ENCODE peak calls at places on chromosomes 12 and 14, in six cellular contexts. One of them, this sample, is unnamed.

GRCh38 chr12:45336331-45336730 is 120.4 kb downstream of the ANO6 start:
- DNase-seq in stimulated activated CD4-positive, alpha-beta T cell treated with anti-CD3 and anti-CD28 coated beads, TNF-alpha, amount 100 ng/mL, for 1 hour: no peak
- DNase-seq in RPMI7951: peak
- DNase-seq in NCI-H2171 treated with DMSO at 0.1 percent for 48 hours: no peak
- DNase-seq in CD8-positive, alpha-beta T cell: no peak
- DNase-seq in germinal center: no peak
- DNase-seq in this sample: no peak

GRCh38 chr14:51925980-51926379 is 63.4 kb upstream of the RTRAF start:
- DNase-seq in stimulated activated CD4-positive, alpha-beta T cell treated with anti-CD3 and anti-CD28 coated beads, TNF-alpha, amount 100 ng/mL, for 1 hour: no peak
- DNase-seq in RPMI7951: no peak
- DNase-seq in NCI-H2171 treated with DMSO at 0.1 percent for 48 hours: no peak
- DNase-seq in CD8-positive, alpha-beta T cell: no peak
- DNase-seq in germinal center: no peak
- DNase-seq in this sample: no peak

GRCh38 chr12:92175961-92176360 is 30.3 kb upstream of the BTG1 start:
- DNase-seq in stimulated activated CD4-positive, alpha-beta T cell treated with anti-CD3 and anti-CD28 coated beads, TNF-alpha, amount 100 ng/mL, for 1 hour: no peak
- DNase-seq in RPMI7951: no peak
- DNase-seq in NCI-H2171 treated with DMSO at 0.1 percent for 48 hours: no peak
- DNase-seq in CD8-positive, alpha-beta T cell: no peak
- DNase-seq in germinal center: no peak
- DNase-seq in this sample: no peak

GRCh38 chr12:124682425-124683329 is 115.3 kb upstream of the NCOR2 start:
- DNase-seq in stimulated activated CD4-positive, alpha-beta T cell treated with anti-CD3 and anti-CD28 coated beads, TNF-alpha, amount 100 ng/mL, for 1 hour: no peak
- DNase-seq in RPMI7951: no peak
- DNase-seq in NCI-H2171 treated with DMSO at 0.1 percent for 48 hours: no peak
- DNase-seq in CD8-positive, alpha-beta T cell: no peak
- DNase-seq in germinal center: no peak
- DNase-seq in this sample: no peak

GRCh38 chr12:119151445-119151844 is 27.3 kb upstream of the HSPB8 start:
- DNase-seq in stimulated activated CD4-positive, alpha-beta T cell treated with anti-CD3 and anti-CD28 coated beads, TNF-alpha, amount 100 ng/mL, for 1 hour: no peak
- DNase-seq in RPMI7951: no peak
- DNase-seq in NCI-H2171 treated with DMSO at 0.1 percent for 48 hours: peak
- DNase-seq in CD8-positive, alpha-beta T cell: no peak
- DNase-seq in germinal center: no peak
- DNase-seq in this sample: no peak

GRCh38 chr12:81274619-81275018 is 196.7 kb downstream of the ACSS3 start:
- DNase-seq in stimulated activated CD4-positive, alpha-beta T cell treated with anti-CD3 and anti-CD28 coated beads, TNF-alpha, amount 100 ng/mL, for 1 hour: no peak
- DNase-seq in RPMI7951: no peak
- DNase-seq in NCI-H2171 treated with DMSO at 0.1 percent for 48 hours: no peak
- DNase-seq in CD8-positive, alpha-beta T cell: no peak
- DNase-seq in germinal center: no peak
- DNase-seq in this sample: no peak

GRCh38 chr12:102963796-102964195 is 6.3 kb downstream of the ASCL1 start:
- DNase-seq in stimulated activated CD4-positive, alpha-beta T cell treated with anti-CD3 and anti-CD28 coated beads, TNF-alpha, amount 100 ng/mL, for 1 hour: no peak
- DNase-seq in RPMI7951: no peak
- DNase-seq in NCI-H2171 treated with DMSO at 0.1 percent for 48 hours: no peak
- DNase-seq in CD8-positive, alpha-beta T cell: no peak
- DNase-seq in germinal center: no peak
- DNase-seq in this sample: no peak

GRCh38 chr12:14771651-14772137 is 31.6 kb downstream of the WBP11 start:
- DNase-seq in stimulated activated CD4-positive, alpha-beta T cell treated with anti-CD3 and anti-CD28 coated beads, TNF-alpha, amount 100 ng/mL, for 1 hour: no peak
- DNase-seq in RPMI7951: no peak
- DNase-seq in NCI-H2171 treated with DMSO at 0.1 percent for 48 hours: no peak
- DNase-seq in CD8-positive, alpha-beta T cell: peak
- DNase-seq in germinal center: no peak
- DNase-seq in this sample: no peak

GRCh38 chr12:38138225-38139221 is 178.1 kb upstream of the ALG10B start:
- DNase-seq in stimulated activated CD4-positive, alpha-beta T cell treated with anti-CD3 and anti-CD28 coated beads, TNF-alpha, amount 100 ng/mL, for 1 hour: peak
- DNase-seq in RPMI7951: peak
- DNase-seq in NCI-H2171 treated with DMSO at 0.1 percent for 48 hours: peak
- DNase-seq in CD8-positive, alpha-beta T cell: peak
- DNase-seq in germinal center: peak
- DNase-seq in this sample: peak

GRCh38 chr12:13772264-13772663 is 209.1 kb downstream of the GRIN2B start:
- DNase-seq in stimulated activated CD4-positive, alpha-beta T cell treated with anti-CD3 and anti-CD28 coated beads, TNF-alpha, amount 100 ng/mL, for 1 hour: no peak
- DNase-seq in RPMI7951: no peak
- DNase-seq in NCI-H2171 treated with DMSO at 0.1 percent for 48 hours: no peak
- DNase-seq in CD8-positive, alpha-beta T cell: no peak
- DNase-seq in germinal center: no peak
- DNase-seq in this sample: no peak

GRCh38 chr12:122368361-122369073 is 54.0 kb downstream of the CLIP1 start:
- DNase-seq in stimulated activated CD4-positive, alpha-beta T cell treated with anti-CD3 and anti-CD28 coated beads, TNF-alpha, amount 100 ng/mL, for 1 hour: no peak
- DNase-seq in RPMI7951: peak
- DNase-seq in NCI-H2171 treated with DMSO at 0.1 percent for 48 hours: no peak
- DNase-seq in CD8-positive, alpha-beta T cell: no peak
- DNase-seq in germinal center: no peak
- DNase-seq in this sample: no peak

GRCh38 chr12:113222730-113223531 is 1.7 kb downstream of the TPCN1 start:
- DNase-seq in stimulated activated CD4-positive, alpha-beta T cell treated with anti-CD3 and anti-CD28 coated beads, TNF-alpha, amount 100 ng/mL, for 1 hour: no peak
- DNase-seq in RPMI7951: peak
- DNase-seq in NCI-H2171 treated with DMSO at 0.1 percent for 48 hours: peak
- DNase-seq in CD8-positive, alpha-beta T cell: no peak
- DNase-seq in germinal center: no peak
- DNase-seq in this sample: peak

GRCh38 chr12:52006726-52007157 is at the start of gene TAMALIN:
- DNase-seq in stimulated activated CD4-positive, alpha-beta T cell treated with anti-CD3 and anti-CD28 coated beads, TNF-alpha, amount 100 ng/mL, for 1 hour: peak
- DNase-seq in RPMI7951: peak
- DNase-seq in NCI-H2171 treated with DMSO at 0.1 percent for 48 hours: peak
- DNase-seq in CD8-positive, alpha-beta T cell: peak
- DNase-seq in germinal center: peak
- DNase-seq in this sample: peak

GRCh38 chr12:96140110-96140509 is 54.1 kb upstream of the ELK3 start:
- DNase-seq in stimulated activated CD4-positive, alpha-beta T cell treated with anti-CD3 and anti-CD28 coated beads, TNF-alpha, amount 100 ng/mL, for 1 hour: no peak
- DNase-seq in RPMI7951: peak
- DNase-seq in NCI-H2171 treated with DMSO at 0.1 percent for 48 hours: no peak
- DNase-seq in CD8-positive, alpha-beta T cell: no peak
- DNase-seq in germinal center: no peak
- DNase-seq in this sample: no peak

GRCh38 chr12:48286665-48287064 is 64.1 kb downstream of the ZNF641 start:
- DNase-seq in stimulated activated CD4-positive, alpha-beta T cell treated with anti-CD3 and anti-CD28 coated beads, TNF-alpha, amount 100 ng/mL, for 1 hour: no peak
- DNase-seq in RPMI7951: peak
- DNase-seq in NCI-H2171 treated with DMSO at 0.1 percent for 48 hours: peak
- DNase-seq in CD8-positive, alpha-beta T cell: no peak
- DNase-seq in germinal center: no peak
- DNase-seq in this sample: no peak

GRCh38 chr12:81294325-81295190 is 216.7 kb downstream of the ACSS3 start:
- DNase-seq in stimulated activated CD4-positive, alpha-beta T cell treated with anti-CD3 and anti-CD28 coated beads, TNF-alpha, amount 100 ng/mL, for 1 hour: no peak
- DNase-seq in RPMI7951: no peak
- DNase-seq in NCI-H2171 treated with DMSO at 0.1 percent for 48 hours: no peak
- DNase-seq in CD8-positive, alpha-beta T cell: no peak
- DNase-seq in germinal center: peak
- DNase-seq in this sample: no peak

GRCh38 chr14:23123419-23123818 is 4.4 kb upstream of the CEBPE start:
- DNase-seq in stimulated activated CD4-positive, alpha-beta T cell treated with anti-CD3 and anti-CD28 coated beads, TNF-alpha, amount 100 ng/mL, for 1 hour: no peak
- DNase-seq in RPMI7951: peak
- DNase-seq in NCI-H2171 treated with DMSO at 0.1 percent for 48 hours: peak
- DNase-seq in CD8-positive, alpha-beta T cell: no peak
- DNase-seq in germinal center: no peak
- DNase-seq in this sample: peak

GRCh38 chr14:102849522-102850379 is 72.5 kb downstream of the TRAF3 start:
- DNase-seq in stimulated activated CD4-positive, alpha-beta T cell treated with anti-CD3 and anti-CD28 coated beads, TNF-alpha, amount 100 ng/mL, for 1 hour: no peak
- DNase-seq in RPMI7951: no peak
- DNase-seq in NCI-H2171 treated with DMSO at 0.1 percent for 48 hours: peak
- DNase-seq in CD8-positive, alpha-beta T cell: no peak
- DNase-seq in germinal center: no peak
- DNase-seq in this sample: no peak

GRCh38 chr12:83040339-83040738 is 353.6 kb downstream of the TMTC2 start:
- DNase-seq in stimulated activated CD4-positive, alpha-beta T cell treated with anti-CD3 and anti-CD28 coated beads, TNF-alpha, amount 100 ng/mL, for 1 hour: no peak
- DNase-seq in RPMI7951: no peak
- DNase-seq in NCI-H2171 treated with DMSO at 0.1 percent for 48 hours: no peak
- DNase-seq in CD8-positive, alpha-beta T cell: no peak
- DNase-seq in germinal center: no peak
- DNase-seq in this sample: no peak

GRCh38 chr14:53167602-53168328 is 14.6 kb upstream of the DDHD1 start:
- DNase-seq in stimulated activated CD4-positive, alpha-beta T cell treated with anti-CD3 and anti-CD28 coated beads, TNF-alpha, amount 100 ng/mL, for 1 hour: no peak
- DNase-seq in RPMI7951: peak
- DNase-seq in NCI-H2171 treated with DMSO at 0.1 percent for 48 hours: no peak
- DNase-seq in CD8-positive, alpha-beta T cell: no peak
- DNase-seq in germinal center: no peak
- DNase-seq in this sample: no peak

GRCh38 chr14:76329951-76330350 is 46.0 kb upstream of the ESRRB start:
- DNase-seq in stimulated activated CD4-positive, alpha-beta T cell treated with anti-CD3 and anti-CD28 coated beads, TNF-alpha, amount 100 ng/mL, for 1 hour: no peak
- DNase-seq in RPMI7951: no peak
- DNase-seq in NCI-H2171 treated with DMSO at 0.1 percent for 48 hours: no peak
- DNase-seq in CD8-positive, alpha-beta T cell: no peak
- DNase-seq in germinal center: no peak
- DNase-seq in this sample: no peak

GRCh38 chr12:22625671-22626251 is 790 bp downstream of the ETNK1 start:
- DNase-seq in stimulated activated CD4-positive, alpha-beta T cell treated with anti-CD3 and anti-CD28 coated beads, TNF-alpha, amount 100 ng/mL, for 1 hour: no peak
- DNase-seq in RPMI7951: peak
- DNase-seq in NCI-H2171 treated with DMSO at 0.1 percent for 48 hours: peak
- DNase-seq in CD8-positive, alpha-beta T cell: peak
- DNase-seq in germinal center: peak
- DNase-seq in this sample: no peak

GRCh38 chr14:80584638-80585505 is 356.7 kb downstream of the CEP128 start:
- DNase-seq in stimulated activated CD4-positive, alpha-beta T cell treated with anti-CD3 and anti-CD28 coated beads, TNF-alpha, amount 100 ng/mL, for 1 hour: no peak
- DNase-seq in RPMI7951: peak
- DNase-seq in NCI-H2171 treated with DMSO at 0.1 percent for 48 hours: peak
- DNase-seq in CD8-positive, alpha-beta T cell: no peak
- DNase-seq in germinal center: no peak
- DNase-seq in this sample: no peak

GRCh38 chr12:44162961-44163360 is 327.1 kb downstream of the TMEM117 start:
- DNase-seq in stimulated activated CD4-positive, alpha-beta T cell treated with anti-CD3 and anti-CD28 coated beads, TNF-alpha, amount 100 ng/mL, for 1 hour: no peak
- DNase-seq in RPMI7951: no peak
- DNase-seq in NCI-H2171 treated with DMSO at 0.1 percent for 48 hours: no peak
- DNase-seq in CD8-positive, alpha-beta T cell: no peak
- DNase-seq in germinal center: no peak
- DNase-seq in this sample: no peak

GRCh38 chr14:65222434-65222833 is 120.1 kb upstream of the MAX start:
- DNase-seq in stimulated activated CD4-positive, alpha-beta T cell treated with anti-CD3 and anti-CD28 coated beads, TNF-alpha, amount 100 ng/mL, for 1 hour: peak
- DNase-seq in RPMI7951: peak
- DNase-seq in NCI-H2171 treated with DMSO at 0.1 percent for 48 hours: peak
- DNase-seq in CD8-positive, alpha-beta T cell: peak
- DNase-seq in germinal center: peak
- DNase-seq in this sample: no peak

GRCh38 chr12:115774148-115774905 is 503.2 kb downstream of the MED13L start:
- DNase-seq in stimulated activated CD4-positive, alpha-beta T cell treated with anti-CD3 and anti-CD28 coated beads, TNF-alpha, amount 100 ng/mL, for 1 hour: no peak
- DNase-seq in RPMI7951: no peak
- DNase-seq in NCI-H2171 treated with DMSO at 0.1 percent for 48 hours: no peak
- DNase-seq in CD8-positive, alpha-beta T cell: no peak
- DNase-seq in germinal center: no peak
- DNase-seq in this sample: no peak

This sample was measured in right atrium auricular region.